ENCODE peak calls at places on chromosomes 12 and 14, in five cellular contexts. C, E, X, N and F are unnamed samples.
A peak's percentile ranks its signal among the peaks of the same experiment; 100 is the strongest.

GRCh38 chr12:109732321-109733305 is 19.0 kb downstream of the FAM222A start:
- DNase-seq in C (no peak), N (no peak), X (no peak), E (no peak), F (peak; percentile 43)

GRCh38 chr12:50188875-50189575 is 21.9 kb upstream of the CERS5 start:
- DNase-seq in N (no peak), C (no peak), X (peak; percentile 29), E (no peak), F (no peak)

GRCh38 chr12:93918262-93918661 is 230.1 kb upstream of the PLXNC1 start:
- DNase-seq in N (no peak), C (no peak), E (no peak), X (no peak), F (no peak)

GRCh38 chr12:27821259-27821973 is 41.4 kb upstream of the MANSC4 start:
- DNase-seq in C (no peak), N (no peak), E (peak; percentile 56), X (peak; percentile 86), F (peak; percentile 52)

GRCh38 chr12:26647091-26647490 is 185.9 kb downstream of the ITPR2 start:
- DNase-seq in X (no peak), C (no peak), N (no peak), E (no peak), F (no peak)

GRCh38 chr12:29131539-29131938 is 17.5 kb upstream of the FAR2 start:
- DNase-seq in C (no peak), N (no peak), X (no peak), E (no peak), F (no peak)

GRCh38 chr14:72443991-72444431 is 449.9 kb downstream of the DPF3 start:
- DNase-seq in C (no peak), N (no peak), E (no peak), X (no peak), F (no peak)

GRCh38 chr14:106564058-106564643 is 1037.8 kb downstream of the TMEM121 start:
- DNase-seq in N (no peak), X (peak; percentile 59), C (peak; percentile 37), E (no peak), F (peak; percentile 73)

GRCh38 chr12:77122236-77122635 is 56.9 kb upstream of the E2F7 start:
- DNase-seq in C (no peak), E (no peak), N (no peak), X (no peak), F (no peak)

GRCh38 chr12:114671664-114672476 is 12.1 kb downstream of the TBX3 start:
- DNase-seq in N (no peak), C (no peak), X (no peak), E (no peak), F (peak; percentile 83)

GRCh38 chr12:19614601-19615442 is 175.5 kb downstream of the AEBP2 start:
- DNase-seq in N (no peak), X (no peak), C (no peak), E (no peak), F (no peak)

GRCh38 chr12:71223139-71223538 is 65.3 kb upstream of the TSPAN8 start:
- DNase-seq in C (no peak), N (no peak), X (peak; percentile 37), E (no peak), F (peak; percentile 39)

GRCh38 chr14:104936361-104937155 is 11.9 kb downstream of the PLD4 start:
- DNase-seq in N (no peak), C (no peak), X (no peak), E (no peak), F (no peak)

GRCh38 chr14:74825008-74825407 is 50.9 kb downstream of the PROX2 start:
- DNase-seq in X (no peak), E (no peak), N (no peak), C (no peak), F (no peak)

GRCh38 chr12:2664721-2665577 is 129.8 kb upstream of the FKBP4 start:
- DNase-seq in X (no peak), C (no peak), E (no peak), N (peak; percentile 80), F (no peak)

GRCh38 chr12:13462450-13462849 is 265.9 kb downstream of the EMP1 start:
- DNase-seq in X (no peak), N (no peak), C (no peak), E (no peak), F (no peak)

GRCh38 chr12:18165422-18165871 is 75.5 kb upstream of the RERGL start:
- DNase-seq in X (no peak), N (no peak), C (no peak), E (no peak), F (no peak)

GRCh38 chr14:94356379-94357056 is 31.9 kb downstream of the SERPINA1 start:
- DNase-seq in C (no peak), E (no peak), N (no peak), X (no peak), F (no peak)

GRCh38 chr14:50362791-50363733 is 33.6 kb downstream of the CDKL1 start:
- DNase-seq in C (peak; percentile 44), N (peak; percentile 64), E (no peak), X (no peak), F (no peak)

GRCh38 chr14:71856199-71856919 is 75.9 kb upstream of the RGS6 start:
- DNase-seq in C (no peak), X (peak; percentile 4), E (no peak), N (no peak), F (peak; percentile 22)

GRCh38 chr14:29925106-29925722 is 2.4 kb downstream of the PRKD1 start:
- DNase-seq in X (no peak), C (no peak), N (no peak), E (no peak), F (no peak)

DNA sequence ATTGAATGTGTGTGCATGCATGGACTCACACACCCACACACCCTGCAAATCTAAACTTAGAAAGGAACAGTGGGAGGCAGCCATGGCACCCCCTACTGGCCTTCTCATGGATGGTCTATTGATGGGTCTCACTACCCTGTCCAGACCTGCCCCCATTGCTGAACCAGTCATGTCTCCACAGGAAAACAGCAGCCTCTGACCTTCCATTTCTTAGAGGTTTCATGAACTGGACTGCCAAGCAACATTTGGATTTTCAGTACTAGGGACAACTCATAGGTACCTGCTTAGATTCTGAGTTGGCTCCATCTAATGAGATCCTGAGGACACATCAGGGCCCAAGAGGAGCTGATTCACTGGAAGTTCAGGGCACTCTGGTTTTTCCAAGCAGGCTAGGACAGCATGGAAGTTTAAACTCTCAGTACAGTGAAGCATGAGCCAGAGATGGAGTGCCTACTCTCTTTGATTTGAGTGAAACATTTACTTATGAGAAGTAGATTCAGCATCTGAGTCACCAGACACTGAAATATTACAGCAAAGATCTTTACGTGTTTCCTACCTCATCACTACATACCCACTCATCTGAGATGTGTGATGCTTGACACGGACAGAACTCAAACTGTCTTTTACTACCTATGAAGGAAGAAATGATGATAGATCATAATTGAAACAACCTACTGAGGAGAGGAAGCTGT is 98.9 kb upstream of the PLEKHG7 start:
- DNase-seq in C (no peak), X (no peak), E (no peak), N (no peak), F (no peak)
- TF ChIP-seq CTCF in C (no peak), X (no peak), E (no peak), N (no peak), F (peak; percentile 23)

GRCh38 chr12:85423947-85424346 is 143.9 kb downstream of the ALX1 start:
- DNase-seq in E (no peak), N (no peak), X (no peak), C (no peak), F (no peak)

GRCh38 chr12:85422766-85423165 is 142.7 kb downstream of the ALX1 start:
- DNase-seq in N (no peak), E (no peak), C (no peak), X (no peak), F (no peak)

GRCh38 chr12:85425349-85425612 is 145.3 kb downstream of the ALX1 start:
- DNase-seq in N (no peak), C (no peak), E (no peak), X (no peak), F (no peak)

GRCh38 chr12:85425926-85426325 is 145.9 kb downstream of the ALX1 start:
- DNase-seq in C (no peak), N (no peak), X (no peak), E (no peak), F (no peak)

GRCh38 chr12:85424581-85425348 is 144.7 kb downstream of the ALX1 start:
- DNase-seq in C (no peak), N (no peak), E (peak; percentile 18), X (peak; percentile 8), F (peak; percentile 50)
- TF ChIP-seq CTCF in C (peak; percentile 62), N (peak; percentile 48), E (peak; percentile 68), X (no peak), F (peak; percentile 65)

GRCh38 chr14:22147716-22148115 is 441.3 kb downstream of the DAD1 start:
- DNase-seq in N (no peak), X (no peak), C (no peak), E (no peak), F (no peak)
- TF ChIP-seq CTCF in N (no peak), X (no peak), C (no peak), E (no peak), F (no peak)

GRCh38 chr12:106631150-106631549 is 48.3 kb downstream of the RFX4 start:
- DNase-seq in E (no peak), C (no peak), X (no peak), N (no peak), F (no peak)
- TF ChIP-seq CTCF in E (no peak), C (no peak), X (peak; percentile 35), N (no peak), F (peak; percentile 8)

DNA sequence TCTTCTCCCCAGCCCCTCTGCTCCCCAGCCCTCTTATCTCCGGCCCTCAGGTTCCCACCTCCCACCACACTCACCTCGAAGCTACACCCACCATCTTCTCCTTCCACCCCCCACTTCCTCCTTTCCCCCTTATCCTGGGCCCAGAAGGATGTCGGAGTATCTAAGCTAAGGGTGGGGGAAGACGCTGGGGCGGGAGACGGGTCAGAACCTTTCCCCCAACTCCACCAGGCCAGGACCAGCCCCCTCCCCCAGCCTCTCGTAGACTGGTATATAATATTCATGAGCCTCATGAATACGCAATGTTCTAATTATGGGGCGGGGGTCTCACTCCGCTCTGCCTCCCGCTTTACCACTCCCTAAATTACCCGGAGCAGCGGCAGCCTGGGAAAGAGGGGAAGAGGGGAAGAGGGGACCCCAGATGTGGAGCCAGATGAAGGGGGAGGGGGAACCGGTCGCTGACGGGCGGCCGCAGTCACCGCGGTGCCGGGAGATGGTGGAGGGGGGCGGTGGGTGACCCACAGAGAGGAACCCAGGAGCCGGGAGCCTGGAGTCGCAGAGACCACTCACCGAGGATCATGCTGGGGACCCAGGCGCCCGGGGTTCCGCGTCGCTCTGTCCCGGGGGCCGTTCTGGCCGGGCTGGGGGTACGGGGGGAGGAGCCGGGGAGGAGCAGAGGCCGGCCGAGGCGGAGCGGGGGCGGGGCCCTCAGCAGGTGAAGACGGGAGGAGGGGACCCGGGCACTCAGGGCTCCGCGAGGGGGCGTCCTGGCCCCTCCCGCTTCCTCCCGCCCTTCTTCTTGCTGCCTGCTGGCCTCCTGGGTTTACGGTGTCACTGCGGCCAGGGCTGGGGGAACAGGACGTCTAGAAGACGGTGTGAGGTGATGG is 6.4 kb upstream of the ZNF385A start:
- DNase-seq in C (peak; percentile 58), E (peak; percentile 41), N (no peak), X (peak; percentile 95), F (peak; percentile 54)
- TF ChIP-seq CTCF in C (no peak), E (peak; percentile 37), N (peak; percentile 15), X (peak; percentile 55), F (peak; percentile 29)

DNA sequence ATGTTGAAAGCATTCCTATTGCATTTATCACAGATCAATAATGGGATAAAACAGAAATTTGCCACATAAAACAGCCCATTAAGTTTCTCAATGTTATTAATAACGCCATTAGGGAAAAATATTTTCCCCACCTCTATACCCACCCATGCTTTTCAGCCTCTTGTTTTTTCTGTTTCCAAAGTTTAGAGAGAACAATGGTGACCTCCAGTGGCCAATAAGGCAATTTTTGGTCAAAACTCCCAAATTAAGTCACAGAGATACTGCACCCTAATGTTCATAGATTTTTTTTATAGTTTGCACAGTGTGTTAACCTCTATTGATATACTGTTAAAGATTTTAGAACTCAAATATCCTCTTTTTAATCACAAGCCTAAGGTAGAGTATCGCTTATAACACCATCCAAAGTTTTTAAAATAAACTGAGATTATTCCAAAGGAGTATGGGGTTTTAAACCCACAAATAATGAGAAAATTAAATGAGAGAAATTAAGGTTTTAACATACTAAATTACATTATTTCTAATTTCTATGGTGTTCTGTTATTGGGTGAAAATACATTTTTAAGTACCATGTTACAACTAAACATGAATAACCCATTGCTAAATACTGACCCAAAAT is 184.7 kb upstream of the DCN start:
- DNase-seq in E (no peak), X (peak; percentile 36), C (no peak), N (no peak), F (no peak)
- TF ChIP-seq CTCF in E (peak; percentile 63), X (peak; percentile 26), C (peak; percentile 24), N (peak; percentile 68), F (peak; percentile 68)